ENCODE peak calls at places on chromosomes 11 and 22, in six cellular contexts. One of them, this sample, is unnamed. For H3K4me1, the result is how much of the 10 kb centered on the place peaks cover.

GRCh38 chr22:50603511-50604255 is 3.1 kb downstream of the MAPK8IP2 start:
- DNase-seq in A673: no peak
- DNase-seq in PC-3: no peak
- DNase-seq in GM23248: no peak
- DNase-seq in GM23338: peak
- DNase-seq in astrocyte: no peak
- DNase-seq in this sample: no peak

GRCh38 chr11:64095286-64095825 is 59.6 kb downstream of the FLRT1 start:
- DNase-seq in astrocyte: no peak
- DNase-seq in GM23338: no peak
- DNase-seq in PC-3: no peak
- DNase-seq in GM23248: no peak
- DNase-seq in A673: no peak
- DNase-seq in this sample: no peak

GRCh38 chr22:37623075-37624016 is 14.7 kb downstream of the GGA1 start:
- DNase-seq in A673: peak
- DNase-seq in PC-3: peak
- DNase-seq in astrocyte: no peak
- DNase-seq in GM23248: peak
- DNase-seq in GM23338: peak
- DNase-seq in this sample: no peak

GRCh38 chr22:37546436-37547248 is 13.6 kb upstream of the CDC42EP1 start:
- DNase-seq in GM23248: peak
- DNase-seq in PC-3: no peak
- DNase-seq in astrocyte: no peak
- DNase-seq in GM23338: peak
- DNase-seq in A673: no peak
- DNase-seq in this sample: peak

GRCh38 chr11:94868468-94868867 is 100.3 kb downstream of the AMOTL1 start:
- DNase-seq in GM23338: no peak
- DNase-seq in A673: no peak
- DNase-seq in astrocyte: no peak
- DNase-seq in PC-3: no peak
- DNase-seq in GM23248: no peak
- DNase-seq in this sample: no peak

GRCh38 chr11:102599642-102600261 is 25.4 kb downstream of the MMP20 start:
- DNase-seq in GM23338: no peak
- DNase-seq in GM23248: peak
- DNase-seq in A673: peak
- DNase-seq in PC-3: peak
- DNase-seq in astrocyte: peak
- DNase-seq in this sample: peak

GRCh38 chr11:78469905-78470304 is 52.3 kb upstream of the GAB2 start:
- DNase-seq in PC-3: no peak
- DNase-seq in A673: peak
- DNase-seq in GM23248: no peak
- DNase-seq in astrocyte: no peak
- DNase-seq in GM23338: no peak
- DNase-seq in this sample: no peak

GRCh38 chr22:42928969-42929837 is 72.1 kb upstream of the ARFGAP3 start:
- DNase-seq in GM23338: no peak
- DNase-seq in astrocyte: no peak
- DNase-seq in PC-3: no peak
- DNase-seq in A673: no peak
- DNase-seq in GM23248: peak
- DNase-seq in this sample: no peak

GRCh38 chr11:132977241-132977640 is 555.1 kb downstream of the OPCML start:
- DNase-seq in GM23248: no peak
- DNase-seq in GM23338: no peak
- DNase-seq in PC-3: no peak
- DNase-seq in astrocyte: no peak
- DNase-seq in A673: no peak
- DNase-seq in this sample: no peak

GRCh38 chr11:132718711-132719641 is 813.3 kb downstream of the OPCML start:
- DNase-seq in GM23248: peak
- DNase-seq in A673: no peak
- DNase-seq in astrocyte: peak
- DNase-seq in PC-3: no peak
- DNase-seq in GM23338: no peak
- DNase-seq in this sample: no peak

GRCh38 chr11:13169709-13170108 is 107.9 kb upstream of the BMAL1 start:
- DNase-seq in astrocyte: peak
- DNase-seq in PC-3: peak
- DNase-seq in GM23338: no peak
- DNase-seq in GM23248: peak
- DNase-seq in A673: peak
- DNase-seq in this sample: peak

GRCh38 chr11:119436715-119437114 is 13.7 kb upstream of the THY1 start:
- DNase-seq in GM23338: no peak
- DNase-seq in GM23248: no peak
- DNase-seq in astrocyte: no peak
- DNase-seq in PC-3: no peak
- DNase-seq in A673: no peak
- DNase-seq in this sample: no peak

GRCh38 chr11:120185678-120186407 is 25.0 kb upstream of the OAF start:
- DNase-seq in astrocyte: no peak
- DNase-seq in GM23248: no peak
- DNase-seq in A673: no peak
- DNase-seq in GM23338: no peak
- DNase-seq in PC-3: no peak
- DNase-seq in this sample: no peak

GRCh38 chr11:134532176-134532920 is 120.3 kb upstream of the B3GAT1 start:
- DNase-seq in GM23248: no peak
- DNase-seq in PC-3: no peak
- DNase-seq in GM23338: no peak
- DNase-seq in astrocyte: no peak
- DNase-seq in A673: no peak
- DNase-seq in this sample: no peak

GRCh38 chr11:102452461-102453285 is at the start of gene TMEM123:
- DNase-seq in A673: peak
- DNase-seq in astrocyte: peak
- DNase-seq in GM23248: peak
- DNase-seq in PC-3: peak
- DNase-seq in GM23338: peak
- DNase-seq in this sample: peak

GRCh38 chr11:73350908-73351636 is 25.1 kb upstream of the RELT start:
- DNase-seq in GM23338: peak
- DNase-seq in GM23248: peak
- DNase-seq in A673: peak
- DNase-seq in PC-3: peak
- DNase-seq in astrocyte: peak
- DNase-seq in this sample: peak

GRCh38 chr11:16613401-16614381 is 124.8 kb upstream of the C11orf58 start:
- DNase-seq in A673: peak
- DNase-seq in astrocyte: peak
- DNase-seq in GM23338: peak
- DNase-seq in GM23248: peak
- DNase-seq in PC-3: peak
- DNase-seq in this sample: peak

GRCh38 chr22:30626413-30626812 is 9.2 kb upstream of the SLC35E4 start:
- DNase-seq in astrocyte: no peak
- DNase-seq in A673: no peak
- DNase-seq in GM23338: no peak
- DNase-seq in GM23248: no peak
- DNase-seq in PC-3: no peak
- DNase-seq in this sample: no peak

GRCh38 chr22:37304595-37305343 is 22.5 kb downstream of the CYTH4 start:
- DNase-seq in PC-3: peak
- DNase-seq in astrocyte: peak
- DNase-seq in GM23338: peak
- DNase-seq in A673: no peak
- DNase-seq in GM23248: peak
- DNase-seq in this sample: peak

GRCh38 chr11:131234146-131234680 is 136.2 kb upstream of the NTM start:
- DNase-seq in PC-3: no peak
- DNase-seq in A673: no peak
- DNase-seq in astrocyte: no peak
- DNase-seq in GM23338: no peak
- DNase-seq in GM23248: no peak
- DNase-seq in this sample: no peak

GRCh38 chr11:98874050-98874449 is 146.7 kb upstream of the CNTN5 start:
- DNase-seq in astrocyte: no peak
- DNase-seq in PC-3: no peak
- DNase-seq in GM23248: no peak
- DNase-seq in GM23338: no peak
- DNase-seq in A673: no peak
- DNase-seq in this sample: no peak

GRCh38 chr11:30919389-30920172 is 333.4 kb upstream of the MPPED2 start:
- DNase-seq in A673: no peak
- DNase-seq in GM23338: no peak
- DNase-seq in GM23248: peak
- DNase-seq in astrocyte: peak
- DNase-seq in PC-3: no peak
- DNase-seq in this sample: peak

GRCh38 chr11:30501744-30502143 is 84.4 kb downstream of the MPPED2 start:
- DNase-seq in PC-3: no peak
- DNase-seq in GM23338: no peak
- DNase-seq in A673: no peak
- DNase-seq in GM23248: no peak
- DNase-seq in astrocyte: no peak
- DNase-seq in this sample: no peak

GRCh38 chr11:112012877-112013276 is 12.3 kb upstream of the DLAT start:
- DNase-seq in astrocyte: peak
- DNase-seq in A673: peak
- DNase-seq in PC-3: peak
- DNase-seq in GM23338: no peak
- DNase-seq in GM23248: peak
- DNase-seq in this sample: peak

GRCh38 chr11:57290288-57290687 is 34.5 kb downstream of the TNKS1BP1 start:
- DNase-seq in GM23338: no peak
- DNase-seq in astrocyte: peak
- DNase-seq in A673: no peak
- DNase-seq in GM23248: peak
- DNase-seq in PC-3: peak
- DNase-seq in this sample: peak

GRCh38 chr11:133966924-133967598 is 10.3 kb upstream of the IGSF9B start:
- DNase-seq in PC-3: no peak
- DNase-seq in GM23338: peak
- DNase-seq in astrocyte: no peak
- DNase-seq in A673: peak
- DNase-seq in GM23248: peak
- DNase-seq in this sample: no peak

GRCh38 chr22:50046481-50047245 is 11.4 kb downstream of the TTLL8 start:
- DNase-seq in PC-3: no peak
- DNase-seq in A673: no peak
- DNase-seq in GM23338: no peak
- DNase-seq in astrocyte: no peak
- DNase-seq in GM23248: no peak
- DNase-seq in this sample: no peak

GRCh38 chr11:69040581-69041260 is 8.0 kb upstream of the TPCN2 start:
- DNase-seq in GM23248: peak
- DNase-seq in A673: peak
- DNase-seq in astrocyte: peak
- DNase-seq in GM23338: no peak
- DNase-seq in PC-3: no peak
- DNase-seq in this sample: peak

GRCh38 chr22:42610211-42610610 is 4.5 kb downstream of the POLDIP3 start:
- DNase-seq in PC-3: no peak
- DNase-seq in GM23248: no peak
- DNase-seq in GM23338: no peak
- DNase-seq in A673: peak
- DNase-seq in astrocyte: no peak
- DNase-seq in this sample: peak

GRCh38 chr11:1162498-1163311 is 5.0 kb downstream of the MUC5AC start:
- DNase-seq in astrocyte: no peak
- DNase-seq in PC-3: no peak
- DNase-seq in GM23338: no peak
- DNase-seq in A673: no peak
- DNase-seq in GM23248: no peak
- DNase-seq in this sample: no peak

GRCh38 chr11:35986958-35987357 is 43.1 kb downstream of the LDLRAD3 start:
- DNase-seq in GM23338: no peak
- DNase-seq in A673: no peak
- DNase-seq in PC-3: peak
- DNase-seq in GM23248: no peak
- DNase-seq in astrocyte: no peak
- DNase-seq in this sample: no peak

GRCh38 chr11:117819096-117820040 is 5.2 kb downstream of the FXYD2 start:
- DNase-seq in GM23338: peak
- DNase-seq in astrocyte: peak
- DNase-seq in GM23248: peak
- DNase-seq in A673: peak
- DNase-seq in PC-3: peak
- DNase-seq in this sample: peak

DNA sequence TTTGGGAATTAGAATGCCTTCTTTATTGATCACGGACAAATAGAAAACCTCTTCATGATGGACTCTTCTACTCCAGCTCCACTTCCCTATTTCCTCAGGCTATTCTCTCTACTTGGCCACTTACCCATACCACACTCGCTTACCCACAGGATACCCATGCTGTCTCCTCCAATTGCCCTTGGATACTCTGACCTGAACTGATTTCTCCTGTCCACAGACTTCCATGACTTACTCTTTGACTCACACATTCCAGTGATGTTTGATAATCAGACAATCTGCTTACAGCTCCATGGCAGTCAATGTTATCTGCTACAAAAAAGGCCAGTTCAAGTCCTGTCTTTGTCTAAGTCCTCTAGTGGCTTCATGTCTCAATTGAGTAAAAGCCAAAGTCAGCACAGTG is 292.0 kb upstream of the CTSC start:
- DNase-seq in astrocyte: peak
- DNase-seq in GM23338: no peak
- DNase-seq in A673: no peak
- DNase-seq in GM23248: no peak
- DNase-seq in PC-3: peak
- DNase-seq in this sample: no peak
- TF ChIP-seq EZH2 in astrocyte: no peak
- TF ChIP-seq EZH2 in GM23338: no peak
- TF ChIP-seq EZH2 in A673: no peak
- TF ChIP-seq EZH2 in GM23248: no peak
- TF ChIP-seq EZH2 in PC-3: no peak
- TF ChIP-seq EZH2 in this sample: no peak

DNA sequence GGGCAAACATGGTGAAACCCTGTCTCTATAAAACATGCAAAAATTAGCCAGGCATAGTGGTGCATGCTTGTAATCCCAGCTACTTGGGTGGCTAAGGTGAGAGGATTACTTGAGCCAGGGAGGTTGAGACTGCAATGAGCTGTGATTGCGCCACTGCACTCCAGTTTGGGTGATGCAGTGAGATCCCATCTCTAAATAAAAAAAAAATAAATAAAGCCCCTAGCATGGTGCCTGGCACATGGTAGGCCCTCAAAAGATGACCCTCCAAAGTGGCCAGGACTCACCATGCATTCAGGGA is 74.6 kb downstream of the PTPRJ start:
- DNase-seq in GM23338: no peak
- DNase-seq in GM23248: no peak
- DNase-seq in PC-3: no peak
- DNase-seq in A673: no peak
- DNase-seq in astrocyte: no peak
- DNase-seq in this sample: no peak
- H3K4me1 ChIP-seq in GM23338: under half
- H3K4me1 ChIP-seq in GM23248: under half
- H3K4me1 ChIP-seq in PC-3: half or more
- H3K4me1 ChIP-seq in A673: under half
- H3K4me1 ChIP-seq in astrocyte: under half
- H3K4me1 ChIP-seq in this sample: under half

GRCh38 chr11:116044520-116044919 is 540.3 kb upstream of the CADM1 start:
- DNase-seq in astrocyte: no peak
- DNase-seq in GM23338: peak
- DNase-seq in PC-3: no peak
- DNase-seq in GM23248: no peak
- DNase-seq in A673: no peak
- DNase-seq in this sample: no peak
- H3K27ac ChIP-seq in astrocyte: no peak
- H3K27ac ChIP-seq in GM23338: no peak
- H3K27ac ChIP-seq in PC-3: no peak
- H3K27ac ChIP-seq in GM23248: no peak
- H3K27ac ChIP-seq in A673: no peak
- H3K27ac ChIP-seq in this sample: no peak

GRCh38 chr22:45888221-45889092 is 88.5 kb downstream of the WNT7B start:
- DNase-seq in PC-3: no peak
- DNase-seq in GM23338: no peak
- DNase-seq in A673: no peak
- DNase-seq in GM23248: no peak
- DNase-seq in astrocyte: no peak
- DNase-seq in this sample: no peak
- TF ChIP-seq EZH2 in PC-3: no peak
- TF ChIP-seq EZH2 in GM23338: no peak
- TF ChIP-seq EZH2 in A673: no peak
- TF ChIP-seq EZH2 in GM23248: no peak
- TF ChIP-seq EZH2 in astrocyte: no peak
- TF ChIP-seq EZH2 in this sample: no peak